ENCODE peak calls at places on chromosomes 3 and 15, in seven cellular contexts. W is KG1; E is Calu3; A is left kidney; N is activated CD4-positive, alpha-beta T cell treated with anti-CD3 and anti-CD28 coated beads for 1 hour; U is left cardiac atrium; I is OCI-LY7. B is an unnamed sample.

GRCh38 chr3:20511863-20512262 is 325.9 kb upstream of the SGO1 start:
- DNase-seq in U (no peak), I (peak; percentile 62), W (no peak), A (peak; percentile 75), E (peak; percentile 12), N (no peak), B (peak; percentile 91)

GRCh38 chr3:189967254-189967865 is 153.3 kb downstream of the P3H2 start:
- DNase-seq in A (peak; percentile 80), W (peak; percentile 6), E (peak; percentile 69), N (no peak), U (no peak), I (peak; percentile 51), B (peak; percentile 57)

GRCh38 chr3:28577941-28578340 is 229.3 kb upstream of the AZI2 start:
- DNase-seq in E (no peak), A (no peak), I (no peak), N (no peak), W (no peak), U (no peak), B (no peak)

GRCh38 chr15:60002528-60003218 is 1.4 kb upstream of the FOXB1 start:
- DNase-seq in U (no peak), I (no peak), W (no peak), N (no peak), A (no peak), E (no peak), B (no peak)

GRCh38 chr3:192892981-192893827 is 24.5 kb downstream of the MB21D2 start:
- DNase-seq in U (peak; percentile 56), W (peak; percentile 30), I (no peak), N (peak; percentile 27), A (peak; percentile 69), E (peak; percentile 91), B (peak; percentile 77)

GRCh38 chr3:143951351-143951971 is 20.2 kb upstream of the DIPK2A start:
- DNase-seq in W (no peak), U (no peak), E (peak; percentile 55), I (peak; percentile 51), A (peak; percentile 44), N (no peak), B (peak; percentile 63)

GRCh38 chr3:149812165-149812605 is 830 bp upstream of the RNF13 start:
- DNase-seq in A (no peak), N (no peak), U (no peak), I (peak; percentile 15), E (no peak), W (no peak), B (no peak)

GRCh38 chr3:151345854-151346253 is 16.5 kb upstream of the P2RY13 start:
- DNase-seq in E (no peak), W (no peak), U (no peak), I (no peak), N (no peak), A (no peak), B (no peak)

GRCh38 chr3:19232566-19232965 is 84.3 kb downstream of the KCNH8 start:
- DNase-seq in U (no peak), E (no peak), W (no peak), I (no peak), A (no peak), N (no peak), B (no peak)

GRCh38 chr3:181921220-181921619 is 209.5 kb downstream of the SOX2 start:
- DNase-seq in E (no peak), I (peak; percentile 82), W (no peak), N (no peak), U (no peak), A (no peak), B (no peak)

GRCh38 chr3:64518950-64519349 is 168.8 kb downstream of the ADAMTS9 start:
- DNase-seq in U (no peak), W (no peak), A (no peak), I (no peak), N (no peak), E (no peak), B (no peak)

GRCh38 chr15:39934415-39935044 is 615 bp downstream of the EIF2AK4 start:
- DNase-seq in U (no peak), A (no peak), E (no peak), I (no peak), N (no peak), W (no peak), B (no peak)

GRCh38 chr15:96303503-96304054 is 26.9 kb upstream of the NR2F2 start:
- DNase-seq in N (no peak), U (no peak), A (peak; percentile 79), I (no peak), W (no peak), E (no peak), B (no peak)

GRCh38 chr3:53253707-53254106 is 2.1 kb downstream of the TKT start:
- DNase-seq in E (no peak), N (no peak), W (no peak), I (no peak), A (no peak), U (no peak), B (no peak)

GRCh38 chr15:77897896-77898406 is 179.6 kb downstream of the TBC1D2B start:
- DNase-seq in U (no peak), A (no peak), N (no peak), E (no peak), W (no peak), I (no peak), B (no peak)

GRCh38 chr3:197434841-197435240 is 120.9 kb downstream of the BDH1 start:
- DNase-seq in W (no peak), E (no peak), N (no peak), U (no peak), A (no peak), I (no peak), B (no peak)

GRCh38 chr3:175485436-175485835 is 626.3 kb downstream of the NAALADL2 start:
- DNase-seq in W (no peak), I (no peak), E (no peak), N (no peak), A (no peak), U (no peak), B (peak; percentile 6)

GRCh38 chr3:8996681-8997121 is 33.4 kb upstream of the RAD18 start:
- DNase-seq in E (no peak), A (peak; percentile 75), I (no peak), W (no peak), U (peak; percentile 47), N (no peak), B (peak; percentile 54)

GRCh38 chr3:142863010-142863787 is 25.7 kb downstream of the PCOLCE2 start:
- DNase-seq in A (no peak), N (no peak), E (no peak), W (no peak), U (peak; percentile 25), I (no peak), B (peak; percentile 44)

GRCh38 chr3:129121016-129121791 is 400 bp downstream of the RAB43 start:
- DNase-seq in A (peak; percentile 75), E (no peak), U (no peak), W (no peak), N (no peak), I (peak; percentile 64), B (peak; percentile 59)

GRCh38 chr15:48644827-48645557 is 517 bp downstream of the FBN1 start:
- DNase-seq in I (no peak), N (no peak), U (peak; percentile 71), A (peak; percentile 86), W (no peak), E (peak; percentile 20), B (peak; percentile 84)